ENCODE peak calls at places on chromosomes 6 and 20, in five cellular contexts. K is right cardiac atrium, Z is esophagus muscularis mucosa, F is upper lobe of right lung, M is tibial nerve. Y is an unnamed sample. For H3K4me1 and H3K27me3, the result is how much of the 10 kb centered on the place peaks cover.

GRCh38 chr20:11278461-11278860 is 604.7 kb upstream of the JAG1 start:
- DNase-seq in K (no peak), Z (no peak), F (no peak), M (no peak), Y (no peak)

GRCh38 chr20:4069741-4070140 is 54.4 kb upstream of the RNF24 start:
- DNase-seq in K (no peak), Z (no peak), F (no peak), M (no peak), Y (no peak)

GRCh38 chr6:30684386-30685156 is 1.9 kb downstream of the PPP1R18 start:
- DNase-seq in K (peak), Z (no peak), F (peak), M (peak), Y (no peak)

GRCh38 chr6:116220172-116220571 is 33.7 kb downstream of the TSPYL4 start:
- DNase-seq in K (peak), Z (no peak), F (no peak), M (no peak), Y (no peak)

GRCh38 chr20:5000263-5001173 is 792 bp downstream of the SLC23A2 start:
- DNase-seq in K (peak), Z (no peak), F (peak), M (peak), Y (peak)

GRCh38 chr6:108260126-108260808 is 573 bp downstream of the SNX3 start:
- DNase-seq in K (peak), Z (no peak), F (peak), M (peak), Y (peak)

GRCh38 chr6:139996253-139996834 is 621.9 kb upstream of the CITED2 start:
- DNase-seq in K (no peak), Z (no peak), F (no peak), M (no peak), Y (no peak)

GRCh38 chr6:48922837-48923236 is 540.2 kb downstream of the MMUT start:
- DNase-seq in K (no peak), Z (no peak), F (no peak), M (no peak), Y (no peak)

GRCh38 chr6:7008451-7008988 is 99.2 kb upstream of the RREB1 start:
- DNase-seq in K (no peak), Z (no peak), F (no peak), M (no peak), Y (no peak)

GRCh38 chr6:22558288-22558882 is 11.0 kb upstream of the HDGFL1 start:
- DNase-seq in K (no peak), Z (no peak), F (no peak), M (no peak), Y (no peak)

GRCh38 chr6:137013031-137013430 is 31.7 kb downstream of the IL20RA start:
- DNase-seq in K (no peak), Z (no peak), F (no peak), M (no peak), Y (no peak)

GRCh38 chr6:85113934-85114582 is 335.8 kb upstream of the NT5E start:
- DNase-seq in K (peak), Z (no peak), F (no peak), M (peak), Y (no peak)

GRCh38 chr6:167733740-167734661 is 92.7 kb upstream of the AFDN start:
- DNase-seq in K (peak), Z (no peak), F (no peak), M (peak), Y (peak)

GRCh38 chr6:105015482-105015881 is 58.6 kb downstream of the LIN28B start:
- DNase-seq in K (no peak), Z (no peak), F (no peak), M (no peak), Y (no peak)

GRCh38 chr20:46157625-46158024 is 39.5 kb downstream of the CD40 start:
- DNase-seq in K (no peak), Z (no peak), F (no peak), M (no peak), Y (no peak)

GRCh38 chr6:157518399-157519250 is 137.6 kb downstream of the ZDHHC14 start:
- DNase-seq in K (peak), Z (no peak), F (no peak), M (no peak), Y (no peak)

GRCh38 chr6:35040398-35040797 is 100.7 kb downstream of the TCP11 start:
- DNase-seq in K (no peak), Z (no peak), F (no peak), M (no peak), Y (no peak)

GRCh38 chr6:105824732-105825131 is 261.4 kb upstream of the PRDM1 start:
- DNase-seq in K (no peak), Z (no peak), F (no peak), M (no peak), Y (no peak)

GRCh38 chr6:43990275-43990626 is 137.0 kb downstream of the MRPL14 start:
- DNase-seq in K (peak), Z (no peak), F (no peak), M (no peak), Y (peak)

GRCh38 chr6:28922841-28923317 is 906 bp downstream of the TRIM27 start:
- DNase-seq in K (peak), Z (no peak), F (no peak), M (peak), Y (peak)

GRCh38 chr6:24991748-24992467 is 56.1 kb upstream of the RIPOR2 start:
- DNase-seq in K (peak), Z (no peak), F (no peak), M (peak), Y (no peak)

GRCh38 chr6:159094444-159095252 is 49.9 kb upstream of the TAGAP start:
- DNase-seq in K (no peak), Z (no peak), F (no peak), M (no peak), Y (no peak)

GRCh38 chr20:38748863-38749153 is 548 bp downstream of the ACTR5 start:
- DNase-seq in K (no peak), Z (no peak), F (no peak), M (no peak), Y (no peak)

GRCh38 chr20:37800618-37801017 is 102.3 kb upstream of the VSTM2L start:
- DNase-seq in K (no peak), Z (no peak), F (no peak), M (no peak), Y (no peak)

GRCh38 chr20:20824924-20825584 is 112.6 kb upstream of the RALGAPA2 start:
- DNase-seq in K (peak), Z (no peak), F (peak), M (peak), Y (peak)

GRCh38 chr20:30484009-30484748 is 773.3 kb upstream of the DEFB115 start:
- DNase-seq in K (peak), Z (no peak), F (no peak), M (no peak), Y (no peak)

GRCh38 chr6:96926425-96926824 is 1.9 kb downstream of the KLHL32 start:
- DNase-seq in K (no peak), Z (no peak), F (no peak), M (no peak), Y (no peak)

GRCh38 chr6:48775157-48775556 is 664.2 kb upstream of the PTCHD4 start:
- DNase-seq in K (no peak), Z (no peak), F (no peak), M (no peak), Y (no peak)

GRCh38 chr20:43761396-43762340 is 34.9 kb upstream of the GTSF1L start:
- DNase-seq in K (no peak), Z (no peak), F (no peak), M (no peak), Y (no peak)

GRCh38 chr20:62938105-62938888 is at the start of gene GID8:
- DNase-seq in K (peak), Z (no peak), F (peak), M (no peak), Y (no peak)

GRCh38 chr20:57188576-57189079 is 77.8 kb downstream of the BMP7 start:
- DNase-seq in K (no peak), Z (no peak), F (no peak), M (no peak), Y (no peak)

GRCh38 chr6:93751969-93752368 is 332.6 kb upstream of the EPHA7 start:
- DNase-seq in K (no peak), Z (no peak), F (no peak), M (no peak), Y (no peak)

GRCh38 chr6:44094403-44095242 is 32.6 kb downstream of the MRPL14 start:
- DNase-seq in K (no peak), Z (peak), F (no peak), M (no peak), Y (no peak)

GRCh38 chr20:41249781-41250281 is 67.7 kb downstream of the ZHX3 start:
- DNase-seq in K (peak), Z (no peak), F (no peak), M (no peak), Y (no peak)

GRCh38 chr20:51258582-51259175 is 235.8 kb upstream of the KCNG1 start:
- DNase-seq in K (no peak), Z (no peak), F (no peak), M (no peak), Y (no peak)

GRCh38 chr20:45407067-45407745 is 883 bp upstream of the DBNDD2 start:
- DNase-seq in K (peak), Z (no peak), F (peak), M (peak), Y (no peak)

GRCh38 chr6:121823437-121823851 is 388.0 kb downstream of the GJA1 start:
- DNase-seq in K (no peak), Z (no peak), F (no peak), M (no peak), Y (no peak)

GRCh38 chr6:138570716-138571020 is 71.4 kb upstream of the NHSL1 start:
- DNase-seq in K (no peak), Z (no peak), F (no peak), M (no peak), Y (no peak)

GRCh38 chr6:46042355-46042999 is 26.8 kb upstream of the CLIC5 start:
- DNase-seq in K (no peak), Z (peak), F (no peak), M (no peak), Y (peak)

GRCh38 chr6:502761-503160 is 111.2 kb downstream of the IRF4 start:
- DNase-seq in K (no peak), Z (no peak), F (no peak), M (no peak), Y (no peak)

GRCh38 chr6:501891-502601 is 110.5 kb downstream of the IRF4 start:
- DNase-seq in K (peak), Z (no peak), F (no peak), M (no peak), Y (no peak)

GRCh38 chr6:499617-500016 is 108.1 kb downstream of the IRF4 start:
- DNase-seq in K (no peak), Z (no peak), F (no peak), M (no peak), Y (no peak)

GRCh38 chr6:496649-497048 is 105.1 kb downstream of the IRF4 start:
- DNase-seq in K (no peak), Z (no peak), F (no peak), M (no peak), Y (no peak)

DNA sequence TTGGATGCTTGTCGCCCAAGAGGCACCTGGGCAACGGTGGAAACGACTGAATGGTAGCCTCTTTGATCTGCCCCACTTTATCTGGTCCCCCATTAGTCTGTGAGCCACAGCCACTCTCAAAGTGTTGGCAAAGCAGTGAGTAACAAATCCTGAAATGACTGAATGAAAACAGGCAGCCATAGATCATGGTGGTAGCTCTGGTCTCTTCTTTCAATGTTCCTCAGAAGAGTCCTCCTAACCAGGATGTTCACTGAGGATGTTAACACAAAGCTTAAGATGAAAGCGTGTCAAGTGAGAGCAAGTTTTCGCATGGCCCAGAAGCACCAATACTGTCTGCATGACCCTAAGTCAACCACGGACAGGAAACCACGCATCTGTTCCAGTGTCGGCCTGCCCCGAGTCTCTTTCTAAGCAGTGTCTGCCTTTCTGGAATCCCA is 107.3 kb downstream of the IRF4 start:
- DNase-seq in K (no peak), Z (no peak), F (no peak), M (no peak), Y (no peak)
- H3K4me1 ChIP-seq in K (under half), Z (under half), F (under half), M (under half), Y (under half)

DNA sequence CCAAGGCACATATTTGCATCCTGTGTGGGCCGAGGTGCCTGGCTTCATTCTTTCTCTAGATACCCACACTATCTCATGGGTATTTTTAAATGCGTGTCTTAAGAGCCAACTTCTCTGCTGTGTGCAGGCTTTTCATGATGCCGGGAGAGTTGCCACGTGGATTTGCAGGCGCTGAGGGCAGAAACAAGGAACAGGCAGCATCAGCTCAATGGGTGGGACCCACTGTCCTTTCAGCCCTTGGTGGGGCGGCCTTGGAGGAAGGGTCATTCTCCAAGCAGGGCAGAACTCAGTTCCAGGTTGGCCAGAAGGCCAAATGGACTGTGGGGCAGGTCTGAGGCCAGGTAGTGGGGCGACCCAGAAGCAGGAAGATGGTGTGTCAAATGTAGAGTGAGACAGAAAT is 84.7 kb downstream of the PHACTR3 start:
- DNase-seq in K (no peak), Z (no peak), F (peak), M (no peak), Y (no peak)
- H3K27me3 ChIP-seq in K (under half), Z (under half), F (under half), M (under half), Y (under half)

DNA sequence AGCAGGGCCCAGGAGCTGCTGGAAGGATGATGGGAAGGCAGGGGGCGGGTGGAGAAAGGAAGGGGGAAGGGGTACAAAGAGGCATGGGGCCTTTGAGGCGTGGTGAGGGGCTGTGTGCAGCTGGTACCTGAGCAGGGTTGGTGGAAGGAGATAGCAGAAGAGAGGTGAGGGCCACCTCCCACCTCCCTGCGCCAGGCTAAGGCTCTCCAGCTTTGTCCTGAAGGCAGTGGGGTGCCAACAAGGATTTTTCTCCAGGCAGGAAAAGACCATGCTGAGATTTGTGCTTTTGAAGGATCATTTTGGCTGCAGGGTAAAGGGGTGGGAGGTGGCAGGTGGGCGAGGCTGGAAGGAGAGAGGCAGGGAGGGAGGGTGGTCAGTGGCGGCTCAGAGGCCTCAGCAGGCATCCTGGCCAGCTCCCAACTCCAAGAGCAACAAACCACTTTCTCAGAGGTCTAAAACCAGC is 40.8 kb downstream of the NOL4L start:
- DNase-seq in K (no peak), Z (no peak), F (no peak), M (no peak), Y (no peak)
- H3K4me1 ChIP-seq in K (under half), Z (under half), F (under half), M (under half), Y (under half)

GRCh38 chr20:609371-609964 is 641 bp downstream of the TCF15 start:
- DNase-seq in K (no peak), Z (no peak), F (peak), M (no peak), Y (no peak)
- H3K27me3 ChIP-seq in K (under half), Z (half or more), F (under half), M (half or more), Y (under half)

GRCh38 chr20:50146214-50146613 is 7.3 kb downstream of the PEDS1 start:
- DNase-seq in K (no peak), Z (no peak), F (no peak), M (no peak), Y (no peak)
- H3K4me1 ChIP-seq in K (under half), Z (half or more), F (half or more), M (half or more), Y (under half)

GRCh38 chr6:3231213-3232016 is 4.0 kb upstream of the TUBB2B start:
- DNase-seq in K (peak), Z (no peak), F (peak), M (peak), Y (peak)
- H3K27me3 ChIP-seq in K (under half), Z (half or more), F (half or more), M (half or more), Y (half or more)

DNA sequence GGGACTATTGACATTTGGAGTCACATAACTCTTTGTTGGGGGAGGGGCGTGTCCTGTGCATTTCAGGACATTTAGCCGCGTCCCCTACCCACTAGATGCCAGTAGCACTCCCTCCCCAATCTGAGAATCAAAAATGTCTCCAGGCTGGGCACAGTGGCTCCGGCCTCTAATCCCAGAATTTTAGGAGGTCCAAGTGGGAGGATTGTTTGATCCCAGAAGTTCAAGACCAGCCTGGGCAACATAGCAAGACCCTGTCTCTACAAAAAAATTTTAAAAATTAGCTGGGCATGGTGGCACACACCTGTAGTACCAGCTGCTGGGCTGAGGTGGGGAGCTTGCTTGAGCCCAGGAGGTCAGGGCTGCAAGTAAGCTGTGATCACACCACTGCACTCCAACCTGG is 2.1 kb upstream of the PREX1 start:
- DNase-seq in K (no peak), Z (no peak), F (no peak), M (no peak), Y (no peak)
- H3K4me1 ChIP-seq in K (under half), Z (under half), F (under half), M (under half), Y (under half)

DNA sequence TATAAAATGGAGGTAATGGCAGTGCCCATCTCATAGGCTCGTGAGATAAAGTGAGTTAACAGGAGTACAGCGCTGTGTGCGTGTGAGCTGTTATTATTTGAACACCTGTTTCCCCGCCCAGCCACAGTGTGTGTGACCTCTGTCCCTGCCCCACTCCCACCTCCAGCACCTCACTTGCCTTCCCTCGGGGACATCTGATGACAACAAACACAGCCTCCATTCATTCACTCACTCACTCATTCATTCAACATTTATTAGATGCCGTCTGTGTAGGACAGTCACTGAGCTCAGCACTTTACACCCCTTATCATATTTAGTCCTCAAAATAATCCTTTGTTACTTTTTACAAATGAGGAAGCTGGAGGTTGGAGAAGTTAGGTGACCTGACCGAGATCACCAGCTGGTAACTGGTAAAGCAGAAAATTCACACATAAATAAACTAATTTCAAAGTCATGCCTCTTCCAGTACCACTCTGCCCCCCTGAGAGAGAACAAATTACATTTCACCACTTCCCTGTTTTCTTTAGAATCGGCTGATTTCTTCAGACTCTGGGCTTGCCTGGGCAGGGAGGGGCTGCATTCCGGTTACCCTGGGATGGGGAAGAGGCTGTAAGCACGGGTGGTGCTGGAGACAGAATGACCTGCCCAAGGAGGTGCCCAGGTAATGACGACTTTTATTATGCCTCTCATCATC is 58.6 kb downstream of the CPNE5 start:
- DNase-seq in K (no peak), Z (no peak), F (no peak), M (no peak), Y (no peak)
- H3K27me3 ChIP-seq in K (under half), Z (under half), F (under half), M (under half), Y (under half)

Y was measured in gastrocnemius medialis.